ENCODE peak calls at places on chromosomes 6 and 20, in eight cellular contexts. Z is anterior cingulate cortex; E is IMR-90; X is left ventricle myocardium inferior; N is ovary; W is MM.1S; D is OCI-LY7; Y is stimulated activated CD4-positive, alpha-beta T cell treated with anti-CD3 and anti-CD28 coated beads, Interleukin-1b, Interleukin-23, amount 100 ng/mL, for 24 hours. I is an unnamed sample.

GRCh38 chr6:76026101-76026500 is 46.4 kb downstream of the IMPG1 start:
- DNase-seq in Z (no peak), E (no peak), X (no peak), N (no peak), W (no peak), D (no peak), Y (no peak), I (no peak)

GRCh38 chr6:125611573-125612399 is 137.6 kb upstream of the HEY2 start:
- DNase-seq in Z (peak), E (no peak), X (no peak), N (no peak), W (no peak), D (no peak), Y (no peak), I (no peak)

GRCh38 chr20:46767127-46767761 is 57.8 kb downstream of the SLC2A10 start:
- DNase-seq in Z (no peak), E (peak), X (no peak), N (no peak), W (peak), D (peak), Y (no peak), I (no peak)

GRCh38 chr20:62069741-62070216 is 4.1 kb upstream of the TAF4 start:
- DNase-seq in Z (no peak), E (peak), X (no peak), N (no peak), W (no peak), D (no peak), Y (no peak), I (no peak)

GRCh38 chr6:121794630-121795029 is 359.2 kb downstream of the GJA1 start:
- DNase-seq in Z (no peak), E (peak), X (no peak), N (no peak), W (no peak), D (no peak), Y (no peak), I (no peak)

GRCh38 chr6:56841751-56842150 is 113.2 kb upstream of the BEND6 start:
- DNase-seq in Z (no peak), E (no peak), X (no peak), N (no peak), W (no peak), D (no peak), Y (no peak), I (no peak)

GRCh38 chr20:33394718-33395117 is 6.6 kb downstream of the CDK5RAP1 start:
- DNase-seq in Z (no peak), E (no peak), X (no peak), N (no peak), W (no peak), D (no peak), Y (no peak), I (no peak)

GRCh38 chr6:14068133-14068532 is 49.4 kb upstream of the CD83 start:
- DNase-seq in Z (no peak), E (peak), X (no peak), N (no peak), W (no peak), D (no peak), Y (no peak), I (no peak)

GRCh38 chr20:13220857-13221297 is at the start of gene ISM1:
- DNase-seq in Z (no peak), E (no peak), X (no peak), N (no peak), W (peak), D (no peak), Y (no peak), I (no peak)

GRCh38 chr6:105691971-105692370 is 289.1 kb upstream of the PREP start:
- DNase-seq in Z (no peak), E (no peak), X (no peak), N (no peak), W (no peak), D (no peak), Y (no peak), I (no peak)

GRCh38 chr6:163422574-163422973 is 8.1 kb downstream of the QKI start:
- DNase-seq in Z (no peak), E (no peak), X (no peak), N (no peak), W (no peak), D (no peak), Y (no peak), I (no peak)

GRCh38 chr20:62762376-62762775 is 33.9 kb upstream of the MRGBP start:
- DNase-seq in Z (no peak), E (no peak), X (no peak), N (no peak), W (no peak), D (no peak), Y (no peak), I (no peak)

GRCh38 chr6:104603108-104603745 is 256.5 kb downstream of the HACE1 start:
- DNase-seq in Z (no peak), E (no peak), X (no peak), N (no peak), W (no peak), D (no peak), Y (no peak), I (no peak)

GRCh38 chr6:110408891-110409290 is 6.5 kb downstream of the DDO start:
- DNase-seq in Z (no peak), E (no peak), X (no peak), N (no peak), W (no peak), D (no peak), Y (no peak), I (no peak)

GRCh38 chr6:161029195-161029809 is 37.7 kb downstream of the MAP3K4 start:
- DNase-seq in Z (no peak), E (peak), X (no peak), N (no peak), W (peak), D (no peak), Y (no peak), I (no peak)

GRCh38 chr6:151300267-151300930 is 60.6 kb downstream of the AKAP12 start:
- DNase-seq in Z (no peak), E (no peak), X (no peak), N (no peak), W (no peak), D (no peak), Y (no peak), I (no peak)

GRCh38 chr20:48538058-48538825 is 289.6 kb downstream of the PREX1 start:
- DNase-seq in Z (no peak), E (peak), X (no peak), N (peak), W (no peak), D (no peak), Y (no peak), I (no peak)

GRCh38 chr6:143598466-143599080 is 79.2 kb upstream of the PHACTR2 start:
- DNase-seq in Z (no peak), E (no peak), X (no peak), N (no peak), W (no peak), D (no peak), Y (no peak), I (no peak)

GRCh38 chr6:3228791-3229565 is 1.5 kb upstream of the TUBB2B start:
- DNase-seq in Z (peak), E (no peak), X (no peak), N (no peak), W (no peak), D (no peak), Y (no peak), I (no peak)

GRCh38 chr6:81766482-81767069 is 14.1 kb upstream of the TENT5A start:
- DNase-seq in Z (no peak), E (peak), X (no peak), N (no peak), W (no peak), D (no peak), Y (no peak), I (no peak)

GRCh38 chr20:25282034-25282781 is 34.3 kb downstream of the PYGB start:
- DNase-seq in Z (no peak), E (no peak), X (peak), N (peak), W (peak), D (no peak), Y (no peak), I (no peak)

GRCh38 chr6:12113190-12113578 is 101.1 kb downstream of the HIVEP1 start:
- DNase-seq in Z (no peak), E (peak), X (no peak), N (no peak), W (no peak), D (no peak), Y (peak), I (no peak)

GRCh38 chr6:153790048-153790447 is 249.0 kb upstream of the OPRM1 start:
- DNase-seq in Z (no peak), E (peak), X (no peak), N (no peak), W (no peak), D (no peak), Y (no peak), I (no peak)

GRCh38 chr20:45833030-45833882 is at the start of gene SNX21:
- DNase-seq in Z (peak), E (peak), X (peak), N (peak), W (peak), D (no peak), Y (peak), I (peak)

GRCh38 chr6:80607814-80608391 is 501.4 kb downstream of the BCKDHB start:
- DNase-seq in Z (no peak), E (peak), X (no peak), N (no peak), W (no peak), D (no peak), Y (no peak), I (no peak)

GRCh38 chr20:4812641-4813075 is 90.9 kb downstream of the PRND start:
- DNase-seq in Z (no peak), E (no peak), X (no peak), N (no peak), W (no peak), D (peak), Y (no peak), I (peak)

GRCh38 chr6:106087548-106088325 is 1.6 kb downstream of the PRDM1 start:
- DNase-seq in Z (no peak), E (peak), X (peak), N (peak), W (peak), D (no peak), Y (no peak), I (no peak)

GRCh38 chr20:9440891-9441290 is 73.5 kb upstream of the LAMP5 start:
- DNase-seq in Z (no peak), E (peak), X (no peak), N (no peak), W (no peak), D (no peak), Y (no peak), I (no peak)

GRCh38 chr6:157648561-157648960 is 174.5 kb upstream of the SNX9 start:
- DNase-seq in Z (no peak), E (peak), X (no peak), N (no peak), W (no peak), D (no peak), Y (no peak), I (no peak)

GRCh38 chr6:134593442-134593841 is 275.5 kb upstream of the SGK1 start:
- DNase-seq in Z (no peak), E (no peak), X (no peak), N (no peak), W (no peak), D (no peak), Y (no peak), I (no peak)

GRCh38 chr20:63217706-63218105 is 1.8 kb upstream of the YTHDF1 start:
- DNase-seq in Z (no peak), E (no peak), X (no peak), N (no peak), W (no peak), D (no peak), Y (no peak), I (no peak)

GRCh38 chr6:5753187-5753586 is 253.5 kb downstream of the NRN1 start:
- DNase-seq in Z (no peak), E (no peak), X (no peak), N (no peak), W (no peak), D (no peak), Y (no peak), I (no peak)

I was measured in stimulated activated effector memory CD8-positive, alpha-beta T cell treated with anti-CD3 and anti-CD28 coated beads, Interleukin-12 subunit alpha, Interleukin-12 subunit beta, amount 100 ng/mL, for 72 hours.